ENCODE peak calls at places on chromosomes 4 and X, in four cellular contexts. N is choroid plexus epithelial cell, X is astrocyte of the spinal cord, O is endodermal cell. M is an unnamed sample.

GRCh38 chrX:116499780-116500179 is 37.0 kb upstream of the CT83 start:
- DNase-seq in N (peak; percentile 25), X (no peak), O (no peak), M (peak; percentile 81)

GRCh38 chr4:33323393-33323792 is 2603.2 kb downstream of the PCDH7 start:
- DNase-seq in N (no peak), X (no peak), O (no peak), M (no peak)

GRCh38 chrX:108250654-108251579 is 159.3 kb downstream of the ATG4A start:
- DNase-seq in N (no peak), X (no peak), O (no peak), M (no peak)

GRCh38 chrX:15855562-15856256 is 1.1 kb upstream of the AP1S2 start:
- DNase-seq in N (no peak), X (no peak), O (no peak), M (no peak)

GRCh38 chr4:142493255-142493976 is 352.7 kb downstream of the INPP4B start:
- DNase-seq in N (no peak), X (peak; percentile 17), O (peak; percentile 47), M (no peak)

GRCh38 chr4:95289028-95289634 is 259.6 kb downstream of the UNC5C start:
- DNase-seq in N (peak; percentile 78), X (peak; percentile 35), O (no peak), M (peak; percentile 58)

GRCh38 chr4:60034371-60034770 is 1165.8 kb upstream of the ADGRL3 start:
- DNase-seq in N (no peak), X (no peak), O (no peak), M (no peak)

GRCh38 chrX:16772460-16772859 is 13.8 kb upstream of the TXLNG start:
- DNase-seq in N (peak; percentile 4), X (no peak), O (peak; percentile 79), M (no peak)

GRCh38 chrX:75131973-75132627 is 24.0 kb downstream of the ABCB7 start:
- DNase-seq in N (no peak), X (no peak), O (no peak), M (no peak)

GRCh38 chr4:23368081-23368697 is 521.7 kb downstream of the PPARGC1A start:
- DNase-seq in N (peak; percentile 7), X (no peak), O (peak; percentile 87), M (peak; percentile 65)

GRCh38 chr4:58192217-58192616 is 1082.0 kb upstream of the IGFBP7 start:
- DNase-seq in N (no peak), X (no peak), O (no peak), M (peak; percentile 3)

GRCh38 chr4:28490669-28491068 is 1630.0 kb downstream of the STIM2 start:
- DNase-seq in N (peak; percentile 28), X (no peak), O (no peak), M (no peak)

GRCh38 chrX:10524578-10524977 is 95.8 kb downstream of the MID1 start:
- DNase-seq in N (no peak), X (no peak), O (no peak), M (no peak)

GRCh38 chr4:78360466-78360865 is 191.1 kb upstream of the ANXA3 start:
- DNase-seq in N (no peak), X (no peak), O (no peak), M (no peak)

DNA sequence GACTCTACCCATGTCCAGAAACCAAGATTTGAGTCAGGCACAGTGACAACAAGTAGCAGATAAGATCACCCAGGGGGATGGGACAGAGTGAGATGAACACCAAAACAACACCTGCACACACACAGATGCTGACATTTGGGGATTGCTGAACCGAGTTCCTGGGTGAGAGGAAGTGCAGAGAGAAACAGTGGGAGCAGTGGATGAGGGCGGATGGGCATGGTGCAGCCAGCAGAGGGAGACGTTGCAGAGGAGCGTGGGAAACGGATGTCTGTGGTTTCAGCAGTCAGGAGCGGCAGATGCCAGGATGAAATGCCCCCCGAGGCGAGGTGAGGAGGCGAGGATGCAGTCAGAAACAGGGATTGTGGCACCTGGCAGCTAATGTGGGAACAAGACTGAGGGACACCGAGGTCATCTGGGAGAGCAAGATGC is 78.6 kb upstream of the STS start:
- DNase-seq in N (peak; percentile 57), X (no peak), O (peak; percentile 79), M (peak; percentile 90)
- TF ChIP-seq CTCF in N (peak; percentile 68), X (peak; percentile 51), O (peak; percentile 79), M (peak; percentile 40)

DNA sequence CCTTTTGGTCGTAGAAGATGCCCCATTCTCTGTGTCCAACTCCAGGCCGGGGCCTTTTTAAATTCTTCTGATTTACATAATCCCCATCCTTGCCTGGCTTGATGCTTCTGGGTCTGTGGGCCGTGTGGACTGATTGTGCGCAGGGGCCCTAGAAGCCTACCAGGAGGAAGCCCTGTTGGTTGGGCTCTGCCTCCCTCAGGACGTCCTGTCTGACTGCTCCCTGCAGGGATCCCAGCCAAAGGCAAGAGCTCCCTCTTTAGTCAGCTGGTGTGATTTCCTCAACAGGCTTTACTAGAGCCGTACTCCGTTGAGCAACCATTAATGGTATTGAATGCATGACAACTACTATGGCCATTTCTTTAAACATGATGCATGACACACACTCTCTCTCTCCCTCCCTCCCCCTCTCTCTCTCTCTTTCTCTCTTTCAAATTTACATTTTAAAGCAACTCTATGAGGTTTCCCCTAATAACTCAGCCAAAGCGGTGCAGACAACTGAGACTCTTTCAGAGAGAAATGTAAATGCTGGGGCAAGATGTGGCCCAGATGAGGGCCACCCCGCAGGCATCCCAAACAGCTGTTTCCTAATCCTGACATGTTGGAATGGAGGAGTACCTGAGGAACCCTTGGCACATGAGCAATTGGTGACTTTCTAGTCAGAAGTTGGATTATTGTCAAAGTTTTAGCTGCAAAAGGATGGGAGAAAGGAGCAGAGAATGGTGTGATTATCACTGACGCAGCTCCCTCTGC is 117.3 kb downstream of the DRD5 start:
- DNase-seq in N (peak; percentile 88), X (no peak), O (peak; percentile 91), M (peak; percentile 42)
- TF ChIP-seq CTCF in N (peak; percentile 78), X (no peak), O (peak; percentile 81), M (no peak)

GRCh38 chr4:139528377-139529005 is 27.5 kb downstream of the SETD7 start:
- DNase-seq in N (peak; percentile 96), X (peak; percentile 87), O (no peak), M (peak; percentile 71)
- TF ChIP-seq CTCF in N (no peak), X (no peak), O (no peak), M (no peak)

DNA sequence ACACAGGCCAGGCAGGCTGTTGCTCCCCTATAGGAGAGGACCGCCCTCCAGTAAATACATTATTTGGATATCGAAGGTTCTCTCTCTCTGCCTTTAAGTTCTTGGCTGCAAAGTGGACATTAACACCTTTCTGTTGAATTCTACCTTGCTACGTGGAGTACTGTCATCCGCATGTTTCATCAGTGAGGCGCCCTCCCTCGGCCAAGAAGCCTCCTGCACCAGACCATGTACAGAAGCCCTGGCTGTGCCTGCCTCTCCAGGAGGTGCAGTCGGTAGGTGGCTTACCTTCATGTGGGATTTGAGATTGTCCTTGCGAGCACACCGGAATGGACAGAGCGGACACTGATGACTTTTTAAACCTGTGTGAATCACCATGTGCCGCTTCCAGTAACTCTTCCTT is 46.7 kb downstream of the ZNF827 start:
- DNase-seq in N (no peak), X (no peak), O (peak; percentile 86), M (no peak)
- TF ChIP-seq CTCF in N (no peak), X (peak; percentile 3), O (peak; percentile 79), M (no peak)